ENCODE peak calls at places on chromosome 19, in five cellular contexts. One of them, this sample, is unnamed.

GRCh38 chr19:29812881-29813275 is 1.1 kb downstream of the CCNE1 start:
- DNase-seq in stomach: no peak
- DNase-seq in cardiac fibroblast: no peak
- DNase-seq in left ventricle myocardium inferior: no peak
- DNase-seq in AG04450: no peak
- DNase-seq in this sample: no peak

GRCh38 chr19:11375143-11375948 is 880 bp downstream of the SWSAP1 start:
- DNase-seq in stomach: peak
- DNase-seq in cardiac fibroblast: no peak
- DNase-seq in left ventricle myocardium inferior: peak
- DNase-seq in AG04450: no peak
- DNase-seq in this sample: peak

GRCh38 chr19:49553451-49554271 is 25.9 kb downstream of the RCN3 start:
- DNase-seq in stomach: peak
- DNase-seq in cardiac fibroblast: peak
- DNase-seq in left ventricle myocardium inferior: no peak
- DNase-seq in AG04450: no peak
- DNase-seq in this sample: no peak

GRCh38 chr19:16834747-16835146 is 5.5 kb downstream of the SIN3B start:
- DNase-seq in stomach: no peak
- DNase-seq in cardiac fibroblast: peak
- DNase-seq in left ventricle myocardium inferior: no peak
- DNase-seq in AG04450: no peak
- DNase-seq in this sample: no peak

GRCh38 chr19:16226184-16226591 is 28.5 kb downstream of the AP1M1 start:
- DNase-seq in stomach: no peak
- DNase-seq in cardiac fibroblast: no peak
- DNase-seq in left ventricle myocardium inferior: no peak
- DNase-seq in AG04450: no peak
- DNase-seq in this sample: no peak

GRCh38 chr19:36340786-36341386 is 38.1 kb downstream of the ZFP14 start:
- DNase-seq in stomach: no peak
- DNase-seq in cardiac fibroblast: no peak
- DNase-seq in left ventricle myocardium inferior: no peak
- DNase-seq in AG04450: no peak
- DNase-seq in this sample: no peak

GRCh38 chr19:32735936-32736335 is 16.4 kb downstream of the TDRD12 start:
- DNase-seq in stomach: no peak
- DNase-seq in cardiac fibroblast: no peak
- DNase-seq in left ventricle myocardium inferior: no peak
- DNase-seq in AG04450: no peak
- DNase-seq in this sample: no peak

GRCh38 chr19:49186108-49186507 is 28.5 kb downstream of the TRPM4 start:
- DNase-seq in stomach: no peak
- DNase-seq in cardiac fibroblast: no peak
- DNase-seq in left ventricle myocardium inferior: no peak
- DNase-seq in AG04450: no peak
- DNase-seq in this sample: no peak

GRCh38 chr19:17765069-17765618 is 13.9 kb downstream of the FCHO1 start:
- DNase-seq in stomach: peak
- DNase-seq in cardiac fibroblast: no peak
- DNase-seq in left ventricle myocardium inferior: peak
- DNase-seq in AG04450: no peak
- DNase-seq in this sample: no peak

GRCh38 chr19:34336781-34337271 is 28.2 kb upstream of the GPI start:
- DNase-seq in stomach: no peak
- DNase-seq in cardiac fibroblast: peak
- DNase-seq in left ventricle myocardium inferior: no peak
- DNase-seq in AG04450: no peak
- DNase-seq in this sample: peak

GRCh38 chr19:53809518-53810186 is 14.5 kb downstream of the NLRP12 start:
- DNase-seq in stomach: no peak
- DNase-seq in cardiac fibroblast: no peak
- DNase-seq in left ventricle myocardium inferior: no peak
- DNase-seq in AG04450: no peak
- DNase-seq in this sample: no peak

GRCh38 chr19:36963262-36963661 is 47.1 kb downstream of the ZNF568 start:
- DNase-seq in stomach: no peak
- DNase-seq in cardiac fibroblast: no peak
- DNase-seq in left ventricle myocardium inferior: no peak
- DNase-seq in AG04450: no peak
- DNase-seq in this sample: no peak

GRCh38 chr19:6225232-6225635 is 54.5 kb downstream of the MLLT1 start:
- DNase-seq in stomach: no peak
- DNase-seq in cardiac fibroblast: no peak
- DNase-seq in left ventricle myocardium inferior: no peak
- DNase-seq in AG04450: no peak
- DNase-seq in this sample: no peak

GRCh38 chr19:10043286-10043927 is 30.1 kb downstream of the RDH8 start:
- DNase-seq in stomach: no peak
- DNase-seq in cardiac fibroblast: peak
- DNase-seq in left ventricle myocardium inferior: no peak
- DNase-seq in AG04450: no peak
- DNase-seq in this sample: no peak

GRCh38 chr19:15913830-15914229 is 16.0 kb upstream of the CYP4F2 start:
- DNase-seq in stomach: no peak
- DNase-seq in cardiac fibroblast: no peak
- DNase-seq in left ventricle myocardium inferior: no peak
- DNase-seq in AG04450: no peak
- DNase-seq in this sample: no peak

DNA sequence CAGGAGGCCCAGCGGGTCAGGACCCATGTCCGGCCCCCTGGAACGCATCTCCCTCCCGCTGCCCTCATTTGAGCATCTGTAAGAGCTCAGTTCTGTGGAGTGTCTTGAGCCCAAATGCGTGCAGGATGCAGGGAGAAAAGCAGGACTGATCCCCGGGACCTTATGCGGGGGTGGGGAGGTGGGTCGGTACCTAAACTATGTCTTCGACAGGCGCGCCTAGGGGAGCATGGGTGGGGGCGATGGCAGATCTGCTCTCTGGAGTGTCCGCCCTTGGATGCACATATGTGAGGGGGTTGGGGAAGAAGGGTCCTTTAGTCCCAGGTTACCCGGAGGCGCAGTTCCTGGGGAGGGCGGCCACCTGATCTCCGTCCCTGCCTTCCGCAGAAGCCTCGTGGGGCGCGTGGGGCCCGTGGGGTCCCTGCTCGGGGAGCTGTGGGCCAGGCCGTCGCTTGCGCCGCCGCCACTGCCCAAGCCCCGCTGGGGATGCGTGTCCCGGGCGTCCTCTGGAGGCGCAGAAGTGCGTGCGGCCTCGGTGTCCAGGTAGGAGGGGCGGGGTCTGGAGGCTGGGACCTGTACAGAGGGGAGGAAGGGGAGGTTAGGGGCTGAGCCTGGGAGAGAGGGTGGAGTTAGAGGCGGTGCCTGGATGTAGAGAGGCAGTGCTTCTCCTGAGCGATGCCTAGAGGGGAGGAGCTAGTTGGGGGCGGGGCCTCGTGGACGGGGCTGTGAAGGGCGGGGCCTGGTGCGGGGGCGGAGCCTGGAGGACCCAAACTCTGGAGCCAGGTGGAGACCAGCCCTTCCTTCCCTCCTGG is 2.8 kb downstream of the CILP2 start:
- DNase-seq in stomach: peak
- DNase-seq in cardiac fibroblast: peak
- DNase-seq in left ventricle myocardium inferior: no peak
- DNase-seq in AG04450: no peak
- DNase-seq in this sample: no peak
- H3K4me3 ChIP-seq in stomach: peak
- H3K4me3 ChIP-seq in cardiac fibroblast: no peak
- H3K4me3 ChIP-seq in left ventricle myocardium inferior: peak
- H3K4me3 ChIP-seq in AG04450: peak
- H3K4me3 ChIP-seq in this sample: no peak

GRCh38 chr19:27793644-27794443 is 1419.1 kb downstream of the UQCRFS1 start:
- DNase-seq in stomach: peak
- DNase-seq in cardiac fibroblast: peak
- DNase-seq in left ventricle myocardium inferior: peak
- DNase-seq in AG04450: peak
- DNase-seq in this sample: peak
- TF ChIP-seq CTCF in stomach: no peak
- TF ChIP-seq CTCF in cardiac fibroblast: no peak
- TF ChIP-seq CTCF in left ventricle myocardium inferior: peak
- TF ChIP-seq CTCF in AG04450: no peak
- TF ChIP-seq CTCF in this sample: no peak

GRCh38 chr19:31285744-31286143 is 63.5 kb downstream of the TSHZ3 start:
- DNase-seq in stomach: no peak
- DNase-seq in cardiac fibroblast: peak
- DNase-seq in left ventricle myocardium inferior: no peak
- DNase-seq in AG04450: peak
- DNase-seq in this sample: no peak
- H3K4me3 ChIP-seq in stomach: no peak
- H3K4me3 ChIP-seq in cardiac fibroblast: no peak
- H3K4me3 ChIP-seq in left ventricle myocardium inferior: no peak
- H3K4me3 ChIP-seq in AG04450: no peak
- H3K4me3 ChIP-seq in this sample: no peak

DNA sequence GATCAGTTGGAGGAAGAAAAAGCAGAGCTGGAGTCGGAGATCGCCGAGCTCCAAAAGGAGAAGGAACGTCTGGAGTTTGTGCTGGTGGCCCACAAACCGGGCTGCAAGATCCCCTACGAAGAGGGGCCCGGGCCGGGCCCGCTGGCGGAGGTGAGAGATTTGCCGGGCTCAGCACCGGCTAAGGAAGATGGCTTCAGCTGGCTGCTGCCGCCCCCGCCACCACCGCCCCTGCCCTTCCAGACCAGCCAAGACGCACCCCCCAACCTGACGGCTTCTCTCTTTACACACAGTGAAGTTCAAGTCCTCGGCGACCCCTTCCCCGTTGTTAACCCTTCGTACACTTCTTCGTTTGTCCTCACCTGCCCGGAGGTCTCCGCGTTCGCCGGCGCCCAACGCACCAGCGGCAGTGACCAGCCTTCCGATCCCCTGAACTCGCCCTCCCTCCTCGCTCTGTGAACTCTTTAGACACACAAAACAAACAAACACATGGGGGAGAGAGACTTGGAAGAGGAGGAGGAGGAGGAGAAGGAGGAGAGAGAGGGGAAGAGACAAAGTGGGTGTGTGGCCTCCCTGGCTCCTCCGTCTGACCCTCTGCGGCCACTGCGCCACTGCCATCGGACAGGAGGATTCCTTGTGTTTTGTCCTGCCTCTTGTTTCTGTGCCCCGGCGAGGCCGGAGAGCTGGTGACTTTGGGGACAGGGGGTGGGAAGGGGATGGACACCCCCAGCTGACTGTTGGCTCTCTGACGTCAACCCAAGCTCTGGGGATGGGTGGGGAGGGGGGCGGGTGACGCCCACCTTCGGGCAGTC is 5.0 kb downstream of the FOSB start:
- DNase-seq in stomach: no peak
- DNase-seq in cardiac fibroblast: no peak
- DNase-seq in left ventricle myocardium inferior: no peak
- DNase-seq in AG04450: no peak
- DNase-seq in this sample: no peak
- TF ChIP-seq CTCF in stomach: no peak
- TF ChIP-seq CTCF in cardiac fibroblast: no peak
- TF ChIP-seq CTCF in left ventricle myocardium inferior: no peak
- TF ChIP-seq CTCF in AG04450: no peak
- TF ChIP-seq CTCF in this sample: no peak

DNA sequence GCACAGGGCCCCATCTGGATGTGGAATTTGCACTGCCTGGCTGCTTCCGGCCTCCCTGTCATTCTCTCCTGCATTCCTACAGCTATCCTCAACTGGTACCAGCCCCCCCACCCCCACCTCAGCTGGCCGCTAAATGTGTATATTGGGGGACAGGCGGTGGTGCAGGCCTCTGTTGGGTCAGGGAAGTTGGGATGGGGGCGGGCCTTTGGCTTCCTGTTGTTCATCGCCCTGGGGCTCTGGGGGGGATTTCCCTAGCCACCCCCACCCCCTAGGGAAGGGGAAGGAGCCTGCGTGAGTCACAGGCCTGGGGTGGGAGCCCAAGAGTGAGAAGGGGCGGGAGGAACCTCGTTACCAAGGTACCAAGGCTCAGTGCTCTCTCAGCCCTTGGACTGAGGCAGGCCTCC is 10.6 kb downstream of the POU2F2 start:
- DNase-seq in stomach: no peak
- DNase-seq in cardiac fibroblast: peak
- DNase-seq in left ventricle myocardium inferior: peak
- DNase-seq in AG04450: peak
- DNase-seq in this sample: peak
- H3K4me3 ChIP-seq in stomach: no peak
- H3K4me3 ChIP-seq in cardiac fibroblast: no peak
- H3K4me3 ChIP-seq in left ventricle myocardium inferior: no peak
- H3K4me3 ChIP-seq in AG04450: peak
- H3K4me3 ChIP-seq in this sample: no peak

GRCh38 chr19:41893899-41894298 is 10.9 kb downstream of the ARHGEF1 start:
- DNase-seq in stomach: no peak
- DNase-seq in cardiac fibroblast: peak
- DNase-seq in left ventricle myocardium inferior: no peak
- DNase-seq in AG04450: no peak
- DNase-seq in this sample: peak
- TF ChIP-seq CTCF in stomach: no peak
- TF ChIP-seq CTCF in cardiac fibroblast: peak
- TF ChIP-seq CTCF in left ventricle myocardium inferior: no peak
- TF ChIP-seq CTCF in AG04450: peak
- TF ChIP-seq CTCF in this sample: no peak

GRCh38 chr19:920051-920857 is 3.1 kb downstream of the KISS1R start:
- DNase-seq in stomach: no peak
- DNase-seq in cardiac fibroblast: no peak
- DNase-seq in left ventricle myocardium inferior: no peak
- DNase-seq in AG04450: no peak
- DNase-seq in this sample: peak

GRCh38 chr19:926595-927043 is 784 bp downstream of the ARID3A start:
- DNase-seq in stomach: peak
- DNase-seq in cardiac fibroblast: peak
- DNase-seq in left ventricle myocardium inferior: peak
- DNase-seq in AG04450: no peak
- DNase-seq in this sample: no peak

GRCh38 chr19:925087-925911 is 536 bp upstream of the ARID3A start:
- DNase-seq in stomach: peak
- DNase-seq in cardiac fibroblast: peak
- DNase-seq in left ventricle myocardium inferior: peak
- DNase-seq in AG04450: peak
- DNase-seq in this sample: peak

GRCh38 chr19:925912-926594 is at the start of gene ARID3A:
- DNase-seq in stomach: peak
- DNase-seq in cardiac fibroblast: no peak
- DNase-seq in left ventricle myocardium inferior: peak
- DNase-seq in AG04450: no peak
- DNase-seq in this sample: peak

GRCh38 chr19:923551-924211 is 2.2 kb upstream of the ARID3A start:
- DNase-seq in stomach: no peak
- DNase-seq in cardiac fibroblast: no peak
- DNase-seq in left ventricle myocardium inferior: no peak
- DNase-seq in AG04450: no peak
- DNase-seq in this sample: no peak
- H3K4me3 ChIP-seq in stomach: peak
- H3K4me3 ChIP-seq in cardiac fibroblast: no peak
- H3K4me3 ChIP-seq in left ventricle myocardium inferior: no peak
- H3K4me3 ChIP-seq in AG04450: no peak
- H3K4me3 ChIP-seq in this sample: no peak